ENCODE peak calls at places on chromosomes 1 and 21, in four cellular contexts. S, U, T and X are unnamed samples.

GRCh38 chr1:153617677-153618076 is 1.6 kb upstream of the S100A14 start:
- DNase-seq in S (no peak), U (peak; percentile 77), T (peak; percentile 47), X (no peak)

GRCh38 chr1:245779797-245780529 is 625.2 kb downstream of the KIF26B start:
- DNase-seq in S (no peak), U (no peak), T (no peak), X (no peak)

GRCh38 chr1:172941945-172942344 is 108.8 kb downstream of the TNFSF18 start:
- DNase-seq in S (no peak), U (no peak), T (no peak), X (no peak)

GRCh38 chr1:17772580-17773215 is 17.6 kb downstream of the ACTL8 start:
- DNase-seq in S (no peak), U (no peak), T (no peak), X (no peak)

GRCh38 chr1:11746092-11746491 is 10.2 kb downstream of the AGTRAP start:
- DNase-seq in S (peak; percentile 67), U (no peak), T (no peak), X (no peak)

GRCh38 chr1:80656628-80657019 is 1144.1 kb upstream of the ADGRL2 start:
- DNase-seq in S (peak; percentile 48), U (no peak), T (no peak), X (no peak)

GRCh38 chr21:35922618-35923017 is 137.7 kb downstream of the SETD4 start:
- DNase-seq in S (peak; percentile 60), U (no peak), T (no peak), X (no peak)

GRCh38 chr1:40161888-40162397 is 756 bp downstream of the RLF start:
- DNase-seq in S (no peak), U (no peak), T (no peak), X (no peak)

GRCh38 chr1:170623171-170623570 is 40.8 kb upstream of the PRRX1 start:
- DNase-seq in S (peak; percentile 98), U (no peak), T (no peak), X (no peak)

GRCh38 chr1:208524376-208524775 is 280.2 kb upstream of the PLXNA2 start:
- DNase-seq in S (peak; percentile 66), U (no peak), T (no peak), X (no peak)

GRCh38 chr21:43716376-43717165 is 2.4 kb upstream of the PDXK start:
- DNase-seq in S (no peak), U (no peak), T (no peak), X (no peak)

GRCh38 chr1:183822081-183822611 is 17.2 kb downstream of the RGL1 start:
- DNase-seq in S (no peak), U (peak; percentile 55), T (no peak), X (no peak)

GRCh38 chr21:32585042-32585710 is at the start of gene TCP10L:
- DNase-seq in S (no peak), U (no peak), T (no peak), X (no peak)

GRCh38 chr1:173241528-173242347 is 34.6 kb upstream of the TNFSF4 start:
- DNase-seq in S (no peak), U (no peak), T (no peak), X (no peak)

GRCh38 chr1:201488817-201489581 is 17.9 kb downstream of the CSRP1 start:
- DNase-seq in S (peak; percentile 79), U (peak; percentile 23), T (no peak), X (peak; percentile 79)

GRCh38 chr1:54267815-54268551 is 68.0 kb downstream of the MRPL37 start:
- DNase-seq in S (no peak), U (no peak), T (no peak), X (no peak)

GRCh38 chr1:21587602-21587953 is 78.4 kb downstream of the ALPL start:
- DNase-seq in S (no peak), U (no peak), T (no peak), X (no peak)

GRCh38 chr1:209513226-209513625 is 70.3 kb upstream of the CAMK1G start:
- DNase-seq in S (peak; percentile 79), U (no peak), T (no peak), X (no peak)

GRCh38 chr1:111921948-111922347 is 67.5 kb downstream of the KCND3 start:
- DNase-seq in S (no peak), U (no peak), T (no peak), X (no peak)

GRCh38 chr1:111596499-111596898 is 23.1 kb upstream of the RAP1A start:
- DNase-seq in S (no peak), U (no peak), T (peak; percentile 50), X (no peak)

GRCh38 chr1:189939967-189940366 is 537.7 kb downstream of the BRINP3 start:
- DNase-seq in S (peak; percentile 2), U (no peak), T (no peak), X (no peak)

GRCh38 chr1:92804721-92805169 is 19.8 kb upstream of the EVI5 start:
- DNase-seq in S (peak; percentile 97), U (peak; percentile 73), T (no peak), X (no peak)

GRCh38 chr21:27511241-27511640 is 544.4 kb upstream of the ADAMTS5 start:
- DNase-seq in S (no peak), U (no peak), T (no peak), X (no peak)

GRCh38 chr1:117045644-117046043 is 14.5 kb upstream of the TTF2 start:
- DNase-seq in S (no peak), U (no peak), T (no peak), X (no peak)

GRCh38 chr1:229437443-229437842 is 3.5 kb upstream of the ACTA1 start:
- DNase-seq in S (no peak), U (no peak), T (no peak), X (no peak)

GRCh38 chr1:206079130-206079529 is 26.2 kb downstream of the RHEX start:
- DNase-seq in S (no peak), U (no peak), T (no peak), X (no peak)

GRCh38 chr1:57796609-57797008 is 372.7 kb upstream of the DAB1 start:
- DNase-seq in S (peak; percentile 92), U (no peak), T (no peak), X (no peak)

GRCh38 chr21:29486306-29486705 is 187.6 kb downstream of the BACH1 start:
- DNase-seq in S (no peak), U (no peak), T (no peak), X (no peak)

GRCh38 chr21:46004168-46004861 is 22.7 kb downstream of the COL6A1 start:
- DNase-seq in S (no peak), U (no peak), T (no peak), X (no peak)

GRCh38 chr1:160550572-160551034 is 27.5 kb upstream of the SLAMF6 start:
- DNase-seq in S (no peak), U (no peak), T (peak; percentile 35), X (no peak)

GRCh38 chr21:37233551-37234146 is 33.5 kb downstream of the VPS26C start:
- DNase-seq in S (no peak), U (no peak), T (no peak), X (no peak)

GRCh38 chr21:43927591-43928229 is 62.7 kb downstream of the AGPAT3 start:
- DNase-seq in S (no peak), U (no peak), T (no peak), X (no peak)

GRCh38 chr1:156668801-156669637 is 8.2 kb downstream of the NES start:
- DNase-seq in S (no peak), U (no peak), T (no peak), X (no peak)

GRCh38 chr1:94362466-94363058 is 55.6 kb upstream of the ABCD3 start:
- DNase-seq in S (peak; percentile 14), U (no peak), T (no peak), X (no peak)

GRCh38 chr1:15963968-15964648 is 11.8 kb downstream of the ZBTB17 start:
- DNase-seq in S (no peak), U (no peak), T (no peak), X (peak; percentile 42)

GRCh38 chr1:204530932-204531331 is 14.7 kb downstream of the MDM4 start:
- DNase-seq in S (no peak), U (no peak), T (no peak), X (no peak)

GRCh38 chr1:65177457-65177856 is 29.5 kb downstream of the AK4 start:
- DNase-seq in S (peak; percentile 96), U (no peak), T (no peak), X (no peak)

GRCh38 chr1:184387871-184388670 is 1.2 kb downstream of the C1orf21 start:
- DNase-seq in S (peak; percentile 95), U (peak; percentile 43), T (no peak), X (no peak)

GRCh38 chr21:44086636-44087425 is 20.4 kb upstream of the PWP2 start:
- DNase-seq in S (no peak), U (no peak), T (no peak), X (peak; percentile 34)

DNA sequence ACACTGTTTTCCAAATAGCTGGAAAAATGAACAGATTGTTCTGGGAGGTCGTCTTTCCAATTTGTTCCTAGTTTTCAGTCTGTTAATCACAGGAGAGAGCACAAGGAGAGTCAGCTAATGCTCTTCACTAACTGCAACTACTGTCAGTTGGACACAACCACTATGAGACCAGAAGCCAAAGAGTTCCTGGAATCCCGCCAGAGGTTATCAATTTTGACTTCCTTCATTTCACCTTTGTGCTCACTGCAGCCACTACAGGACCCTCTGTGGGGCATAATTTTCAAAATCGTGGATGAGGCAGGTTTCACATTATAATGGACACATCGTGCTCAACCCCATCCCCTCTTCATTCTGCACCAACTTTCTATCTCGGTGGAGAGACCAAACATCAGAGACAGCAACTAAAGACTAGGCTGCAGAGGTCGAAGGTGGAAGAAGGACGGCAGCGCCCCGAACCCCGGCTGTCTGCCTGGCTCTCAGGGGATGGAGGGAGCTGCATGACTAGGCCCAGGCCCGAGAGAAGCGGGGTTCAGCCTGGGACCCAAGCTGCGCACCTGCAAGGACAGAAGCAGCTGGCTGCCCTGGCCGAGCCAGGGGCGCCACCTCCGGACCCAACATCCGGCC is 597 bp downstream of the KIAA0319L start:
- DNase-seq in S (no peak), U (no peak), T (no peak), X (no peak)
- TF ChIP-seq CTCF in S (no peak), U (no peak), T (no peak), X (no peak)

GRCh38 chr1:60088620-60089155 is 15.1 kb upstream of the C1orf87 start:
- DNase-seq in S (no peak), U (no peak), T (no peak), X (no peak)
- TF ChIP-seq CTCF in S (no peak), U (no peak), T (no peak), X (no peak)

DNA sequence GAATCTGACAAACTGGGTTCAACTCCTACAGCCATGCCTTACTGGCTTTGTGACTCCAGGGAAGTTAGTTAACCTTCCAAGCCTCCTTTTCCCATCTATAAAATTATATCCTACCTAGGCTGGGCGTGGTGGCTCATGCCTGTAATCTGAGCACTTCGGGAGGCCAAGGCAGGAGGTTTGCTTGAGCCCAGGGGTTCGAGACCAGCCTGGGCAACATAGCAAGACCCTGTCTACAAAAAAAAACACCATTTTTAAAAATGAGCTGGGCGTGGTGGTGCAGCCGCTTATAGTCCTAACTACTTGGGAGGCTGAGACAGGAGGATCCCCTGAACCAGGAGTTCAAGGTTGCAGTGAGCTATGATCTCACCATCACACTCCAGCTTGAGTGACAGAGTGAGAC is 15.1 kb downstream of the CELF3 start:
- DNase-seq in S (no peak), U (no peak), T (no peak), X (no peak)
- TF ChIP-seq CTCF in S (no peak), U (no peak), T (no peak), X (no peak)

DNA sequence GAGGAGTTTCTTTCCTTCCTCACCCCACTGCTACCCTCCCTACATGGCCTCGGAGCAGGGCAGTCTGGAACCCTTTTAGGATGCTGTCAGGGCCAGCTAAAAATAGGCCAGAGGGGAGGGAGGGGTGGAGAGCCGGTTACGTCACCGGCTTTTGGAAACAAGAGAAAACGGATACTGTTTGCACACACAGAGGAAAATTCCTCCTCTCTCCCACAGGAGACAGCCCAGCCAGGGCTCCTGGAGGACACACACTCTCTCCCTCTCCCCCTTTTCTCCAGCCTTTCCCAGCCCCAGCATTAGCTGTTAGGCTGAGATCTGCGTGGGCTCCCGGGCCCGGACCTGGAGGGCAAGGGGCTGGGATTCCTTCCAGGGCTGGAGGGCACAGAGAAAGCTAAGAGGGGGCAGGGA is 20.0 kb upstream of the ALDH4A1 start:
- DNase-seq in S (peak; percentile 63), U (peak; percentile 92), T (no peak), X (no peak)
- TF ChIP-seq CTCF in S (no peak), U (no peak), T (no peak), X (no peak)